ENCODE peak calls at places on chromosome 4, in four cellular contexts. T is T1000; E is stimulated activated CD8-positive, alpha-beta memory T cell treated with anti-CD3 and anti-CD28 coated beads, Interleukin-7, amount 100 ng/mL, for 1 hour; A is fibroblast of pulmonary artery. K is an unnamed sample.

GRCh38 chr4:145934434-145935047 is 4.1 kb downstream of the ZNF827 start:
- DNase-seq in T (no peak), E (no peak), A (no peak), K (no peak)

GRCh38 chr4:24070117-24070516 is 180.3 kb upstream of the PPARGC1A start:
- DNase-seq in T (peak; percentile 15), E (no peak), A (peak; percentile 73), K (no peak)

GRCh38 chr4:75844151-75844662 is 58.0 kb downstream of the PPEF2 start:
- DNase-seq in T (no peak), E (no peak), A (peak; percentile 97), K (no peak)

GRCh38 chr4:42492977-42493376 is 95.7 kb downstream of the SHISA3 start:
- DNase-seq in T (no peak), E (no peak), A (no peak), K (no peak)

GRCh38 chr4:15729910-15730533 is 27.2 kb downstream of the BST1 start:
- DNase-seq in T (no peak), E (peak; percentile 2), A (peak; percentile 63), K (no peak)

GRCh38 chr4:21451032-21451431 is 497.5 kb downstream of the KCNIP4 start:
- DNase-seq in T (peak; percentile 43), E (no peak), A (peak; percentile 8), K (peak; percentile 35)

GRCh38 chr4:140611854-140612253 is 43.1 kb upstream of the UCP1 start:
- DNase-seq in T (no peak), E (no peak), A (no peak), K (no peak)

GRCh38 chr4:77804471-77804870 is 14.7 kb downstream of the CNOT6L start:
- DNase-seq in T (no peak), E (no peak), A (peak; percentile 13), K (no peak)

GRCh38 chr4:47374477-47374876 is 89.0 kb downstream of the COMMD8 start:
- DNase-seq in T (peak; percentile 38), E (no peak), A (peak; percentile 17), K (no peak)

GRCh38 chr4:107977966-107978705 is 11.6 kb upstream of the HADH start:
- DNase-seq in T (no peak), E (no peak), A (no peak), K (no peak)

GRCh38 chr4:8409271-8410065 is 31.1 kb downstream of the ACOX3 start:
- DNase-seq in T (no peak), E (peak; percentile 55), A (peak; percentile 18), K (no peak)